ENCODE peak calls at places on chromosomes 1 and 21, in five cellular contexts. C, G, K, W and J are unnamed samples. For H3K9me3 and H3K36me3, the result is how much of the 10 kb centered on the place peaks cover.

GRCh38 chr21:33286076-33286475 is 19.9 kb downstream of the IL10RB start:
- DNase-seq in C (no peak), G (no peak), K (no peak), W (no peak), J (no peak)

GRCh38 chr1:64691631-64692030 is 53.2 kb upstream of the RAVER2 start:
- DNase-seq in C (no peak), G (peak), K (peak), W (no peak), J (no peak)

GRCh38 chr1:95233321-95233736 is 681 bp upstream of the RWDD3 start:
- DNase-seq in C (peak), G (no peak), K (peak), W (peak), J (no peak)

GRCh38 chr1:42891471-42891870 is 45.1 kb downstream of the ZNF691 start:
- DNase-seq in C (no peak), G (no peak), K (no peak), W (no peak), J (no peak)

GRCh38 chr1:168613689-168614655 is 37.6 kb downstream of the XCL1 start:
- DNase-seq in C (peak), G (no peak), K (no peak), W (no peak), J (no peak)

GRCh38 chr1:23931481-23931880 is 18.3 kb upstream of the CNR2 start:
- DNase-seq in C (no peak), G (no peak), K (no peak), W (no peak), J (no peak)

GRCh38 chr1:244461254-244462071 is at the start of gene CATSPERE:
- DNase-seq in C (peak), G (peak), K (peak), W (peak), J (peak)

GRCh38 chr1:196557797-196558196 is 50.4 kb downstream of the KCNT2 start:
- DNase-seq in C (no peak), G (no peak), K (no peak), W (no peak), J (no peak)

GRCh38 chr1:178945763-178946266 is 74.9 kb upstream of the ANGPTL1 start:
- DNase-seq in C (no peak), G (peak), K (peak), W (no peak), J (no peak)

GRCh38 chr1:70224954-70225353 is 3.8 kb downstream of the SRSF11 start:
- DNase-seq in C (no peak), G (no peak), K (no peak), W (no peak), J (no peak)

GRCh38 chr21:25670726-25671125 is 31.7 kb downstream of the JAM2 start:
- DNase-seq in C (no peak), G (peak), K (peak), W (no peak), J (no peak)

GRCh38 chr1:234851450-234852438 is 241.8 kb upstream of the IRF2BP2 start:
- DNase-seq in C (no peak), G (no peak), K (peak), W (no peak), J (peak)

DNA sequence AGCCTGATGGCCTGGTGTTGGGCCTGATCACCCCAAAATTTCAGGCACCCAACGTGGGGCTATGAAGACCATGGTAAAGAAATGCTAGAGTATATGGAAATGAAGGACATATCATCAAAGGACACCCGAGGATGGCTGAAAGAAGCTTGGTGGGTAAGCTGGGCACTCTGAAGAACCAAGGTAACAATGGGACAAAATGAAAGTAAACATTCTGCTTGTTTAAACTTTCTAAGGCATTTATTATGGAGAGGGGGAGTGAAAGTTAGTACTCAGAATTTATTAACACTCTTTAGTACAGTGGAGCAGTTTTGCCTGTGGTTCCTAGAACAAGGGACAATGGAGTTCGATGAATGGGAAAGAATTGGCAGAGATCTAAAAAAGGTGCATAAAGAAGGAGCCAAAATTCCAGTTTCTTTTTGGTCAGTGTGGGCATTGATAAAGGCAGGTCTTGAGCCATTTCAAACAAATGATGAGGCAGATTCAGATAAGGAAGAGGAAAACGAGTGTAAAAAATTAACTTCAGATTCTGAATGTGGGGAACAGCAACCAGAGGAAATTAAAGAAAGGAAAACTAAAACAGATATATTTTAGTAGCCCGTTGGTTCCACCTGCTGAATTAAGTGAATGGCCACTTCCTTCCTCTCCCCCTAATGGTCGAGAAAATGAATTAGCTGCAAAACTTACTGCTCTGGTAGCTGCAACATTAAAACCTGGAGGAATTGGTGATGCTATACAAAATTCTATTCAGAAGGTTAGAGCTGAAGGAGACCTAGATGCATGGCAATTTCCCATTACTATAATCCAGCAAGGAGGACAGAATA is 8.4 kb upstream of the PM20D1 start:
- DNase-seq in C (no peak), G (no peak), K (no peak), W (no peak), J (no peak)
- H3K9me3 ChIP-seq in C (under half), G (under half), K (under half), W (under half), J (under half)

DNA sequence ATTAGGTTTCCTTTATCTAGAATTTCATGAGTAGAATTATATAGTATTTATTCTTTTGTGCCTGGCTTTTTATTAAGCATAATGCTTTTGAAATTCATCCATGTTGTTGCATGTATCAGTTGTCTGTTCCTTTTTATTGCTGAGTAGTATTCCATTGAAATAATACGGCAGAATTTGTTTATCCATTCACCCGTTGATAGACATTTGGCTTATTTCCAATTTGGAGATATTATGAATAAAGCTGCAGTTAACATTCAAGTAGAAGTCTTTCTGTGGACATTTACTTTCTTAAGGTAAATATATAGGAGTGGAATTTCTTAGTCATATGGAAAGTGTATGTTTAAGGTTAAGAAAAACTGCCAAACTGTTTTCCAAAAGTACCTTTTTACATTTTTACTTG is 22.5 kb downstream of the KCTD3 start:
- DNase-seq in C (no peak), G (no peak), K (no peak), W (no peak), J (no peak)
- H3K36me3 ChIP-seq in C (half or more), G (under half), K (under half), W (under half), J (under half)

GRCh38 chr1:187010571-187011309 is 182.0 kb downstream of the PLA2G4A start:
- DNase-seq in C (no peak), G (peak), K (peak), W (no peak), J (no peak)

GRCh38 chr1:187018291-187018690 is 189.5 kb downstream of the PLA2G4A start:
- DNase-seq in C (no peak), G (no peak), K (no peak), W (no peak), J (no peak)

GRCh38 chr1:187009320-187009719 is 180.6 kb downstream of the PLA2G4A start:
- DNase-seq in C (no peak), G (no peak), K (no peak), W (no peak), J (no peak)

GRCh38 chr1:187013582-187014200 is 184.9 kb downstream of the PLA2G4A start:
- DNase-seq in C (no peak), G (no peak), K (peak), W (no peak), J (no peak)
- H3K9me3 ChIP-seq in C (under half), G (under half), K (under half), W (under half), J (under half)

GRCh38 chr1:12276225-12276624 is 46.4 kb downstream of the VPS13D start:
- DNase-seq in C (no peak), G (peak), K (peak), W (peak), J (no peak)

GRCh38 chr1:12275370-12275769 is 45.5 kb downstream of the VPS13D start:
- DNase-seq in C (peak), G (no peak), K (no peak), W (peak), J (peak)

GRCh38 chr1:12271033-12271432 is 41.2 kb downstream of the VPS13D start:
- DNase-seq in C (no peak), G (no peak), K (no peak), W (no peak), J (no peak)

DNA sequence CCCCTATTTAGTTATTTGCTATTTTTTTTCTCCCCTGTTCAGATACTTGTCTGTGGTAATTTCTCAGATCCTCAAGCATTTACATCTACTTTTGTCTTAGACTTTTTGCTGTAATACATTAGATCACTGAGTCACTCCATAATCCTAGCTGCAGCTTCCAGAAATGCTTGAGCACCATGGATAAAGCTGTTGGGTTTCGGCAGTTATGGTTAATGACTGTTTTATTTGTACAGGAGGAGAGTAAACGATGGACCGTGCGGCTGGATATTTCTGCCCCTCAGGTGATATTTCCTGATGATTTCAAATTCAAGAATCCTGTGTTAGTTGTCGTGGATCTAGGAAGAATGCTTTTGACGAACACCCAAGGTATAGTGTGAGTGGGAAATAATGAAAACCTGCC is 42.9 kb downstream of the VPS13D start:
- DNase-seq in C (no peak), G (no peak), K (no peak), W (no peak), J (no peak)
- H3K36me3 ChIP-seq in C (half or more), G (under half), K (under half), W (under half), J (under half)

GRCh38 chr1:31458287-31458896 is 45.4 kb downstream of the SERINC2 start:
- DNase-seq in C (no peak), G (no peak), K (no peak), W (no peak), J (no peak)

GRCh38 chr1:31453384-31454079 is 40.5 kb downstream of the SERINC2 start:
- DNase-seq in C (no peak), G (no peak), K (no peak), W (peak), J (no peak)
- H3K9me3 ChIP-seq in C (under half), G (under half), K (under half), W (under half), J (under half)

GRCh38 chr1:116006486-116006964 is 30.2 kb downstream of the SLC22A15 start:
- DNase-seq in C (no peak), G (no peak), K (no peak), W (no peak), J (no peak)

GRCh38 chr1:116002781-116003455 is 26.6 kb downstream of the SLC22A15 start:
- DNase-seq in C (no peak), G (peak), K (no peak), W (no peak), J (no peak)

DNA sequence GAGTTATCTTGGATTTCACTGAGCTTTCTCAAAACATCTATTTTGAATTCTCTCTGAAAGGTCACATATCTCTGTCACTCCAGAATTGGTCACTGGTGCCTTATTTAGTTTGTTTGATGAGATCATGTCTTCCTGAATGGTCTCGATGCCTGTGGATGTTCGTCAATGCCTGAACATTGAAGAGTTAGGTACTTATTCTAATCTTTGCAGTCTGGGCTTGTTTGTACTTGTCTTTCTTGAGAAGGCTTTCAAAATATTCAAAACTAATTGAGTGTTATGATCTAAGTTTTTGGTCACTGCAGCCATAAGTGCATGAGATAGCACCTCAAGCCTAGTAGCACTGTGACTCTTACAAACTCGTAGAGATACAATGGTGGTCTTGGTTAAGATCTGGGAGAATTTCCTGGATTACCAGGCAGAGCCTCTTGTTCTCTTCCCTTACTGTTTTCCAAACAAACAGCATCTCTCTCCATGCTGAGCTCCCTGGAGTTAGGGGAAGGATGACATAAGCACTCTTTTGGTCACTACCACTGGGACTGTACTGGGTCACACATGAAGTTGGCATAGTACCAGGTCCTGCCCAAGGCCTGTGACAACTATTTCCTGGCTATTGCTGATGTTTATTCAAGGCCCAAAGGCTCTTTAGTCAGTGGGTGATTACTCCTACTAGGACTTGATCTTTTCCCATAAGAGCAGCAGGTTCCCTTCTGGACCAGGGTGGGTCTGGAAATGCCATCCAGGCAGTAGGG is 25.6 kb downstream of the SLC22A15 start:
- DNase-seq in C (no peak), G (peak), K (no peak), W (no peak), J (no peak)
- H3K36me3 ChIP-seq in C (under half), G (under half), K (under half), W (under half), J (under half)